ENCODE peak calls at places on chromosomes 7 and 10, in nine cellular contexts. E is tibial nerve, U is heart left ventricle, J is esophagus squamous epithelium, B is adrenal gland, W is endothelial cell of umbilical vein, R is uterus, I is body of pancreas, Y is upper lobe of left lung. K is an unnamed sample.
A peak's percentile ranks its signal among the peaks of the same experiment; 100 is the strongest.

GRCh38 chr7:151083071-151083823 is at the start of gene TMUB1:
- DNase-seq in E (peak; percentile 53), U (peak; percentile 87), J (peak; percentile 32), B (peak; percentile 77), W (peak; percentile 63), R (peak; percentile 78), I (peak; percentile 80), Y (peak; percentile 85), K (peak; percentile 89)

GRCh38 chr10:24790073-24790472 is 66.4 kb upstream of the ARHGAP21 start:
- DNase-seq in E (no peak), U (no peak), J (no peak), B (no peak), W (no peak), R (no peak), I (no peak), Y (no peak), K (no peak)

GRCh38 chr7:107291434-107291833 is 122.6 kb downstream of the HBP1 start:
- DNase-seq in E (no peak), U (no peak), J (no peak), B (no peak), W (no peak), R (no peak), I (no peak), Y (no peak), K (no peak)

GRCh38 chr7:4245135-4245865 is 436.8 kb upstream of the FOXK1 start:
- DNase-seq in E (no peak), U (no peak), J (no peak), B (no peak), W (no peak), R (no peak), I (no peak), Y (no peak), K (no peak)

GRCh38 chr7:31251441-31251840 is 89.1 kb downstream of the NEUROD6 start:
- DNase-seq in E (no peak), U (no peak), J (no peak), B (no peak), W (no peak), R (no peak), I (no peak), Y (no peak), K (no peak)

GRCh38 chr10:71512794-71513379 is 116.2 kb downstream of the CDH23 start:
- DNase-seq in E (no peak), U (no peak), J (no peak), B (no peak), W (no peak), R (no peak), I (peak; percentile 59), Y (peak; percentile 30), K (no peak)

GRCh38 chr7:128832880-128833147 is 2.6 kb downstream of the FLNC start:
- DNase-seq in E (no peak), U (no peak), J (no peak), B (no peak), W (no peak), R (no peak), I (no peak), Y (no peak), K (no peak)

GRCh38 chr7:152180587-152180986 is 155.1 kb downstream of the GALNT11 start:
- DNase-seq in E (no peak), U (no peak), J (no peak), B (peak; percentile 44), W (no peak), R (no peak), I (peak; percentile 20), Y (no peak), K (no peak)

GRCh38 chr10:14879801-14880193 is 1.1 kb downstream of the SUV39H2 start:
- DNase-seq in E (no peak), U (no peak), J (no peak), B (no peak), W (peak; percentile 26), R (no peak), I (no peak), Y (no peak), K (no peak)

GRCh38 chr10:26969145-26969926 is 108.6 kb upstream of the ABI1 start:
- DNase-seq in E (no peak), U (no peak), J (no peak), B (no peak), W (no peak), R (no peak), I (no peak), Y (no peak), K (no peak)

GRCh38 chr7:156984209-156984891 is 26.1 kb downstream of the MNX1 start:
- DNase-seq in E (peak; percentile 60), U (no peak), J (no peak), B (no peak), W (no peak), R (no peak), I (peak; percentile 37), Y (no peak), K (no peak)

GRCh38 chr10:124221356-124222297 is 128.2 kb upstream of the CHST15 start:
- DNase-seq in E (no peak), U (no peak), J (no peak), B (peak; percentile 28), W (peak; percentile 21), R (no peak), I (no peak), Y (no peak), K (peak; percentile 68)

GRCh38 chr7:47405921-47406765 is 175.8 kb downstream of the TNS3 start:
- DNase-seq in E (peak; percentile 44), U (peak; percentile 75), J (no peak), B (peak; percentile 84), W (peak; percentile 51), R (peak; percentile 66), I (peak; percentile 93), Y (peak; percentile 86), K (peak; percentile 79)

GRCh38 chr7:13028731-13029099 is 341.3 kb downstream of the ARL4A start:
- DNase-seq in E (no peak), U (no peak), J (no peak), B (no peak), W (peak; percentile 80), R (no peak), I (no peak), Y (no peak), K (no peak)

GRCh38 chr7:13034693-13035092 is 347.3 kb downstream of the ARL4A start:
- DNase-seq in E (no peak), U (no peak), J (no peak), B (no peak), W (no peak), R (no peak), I (no peak), Y (no peak), K (no peak)

GRCh38 chr7:13032524-13032923 is 345.1 kb downstream of the ARL4A start:
- DNase-seq in E (no peak), U (no peak), J (no peak), B (no peak), W (peak; percentile 14), R (no peak), I (peak; percentile 5), Y (no peak), K (no peak)

GRCh38 chr7:13028036-13028730 is 340.8 kb downstream of the ARL4A start:
- DNase-seq in E (no peak), U (no peak), J (no peak), B (no peak), W (peak; percentile 88), R (no peak), I (no peak), Y (no peak), K (no peak)

DNA sequence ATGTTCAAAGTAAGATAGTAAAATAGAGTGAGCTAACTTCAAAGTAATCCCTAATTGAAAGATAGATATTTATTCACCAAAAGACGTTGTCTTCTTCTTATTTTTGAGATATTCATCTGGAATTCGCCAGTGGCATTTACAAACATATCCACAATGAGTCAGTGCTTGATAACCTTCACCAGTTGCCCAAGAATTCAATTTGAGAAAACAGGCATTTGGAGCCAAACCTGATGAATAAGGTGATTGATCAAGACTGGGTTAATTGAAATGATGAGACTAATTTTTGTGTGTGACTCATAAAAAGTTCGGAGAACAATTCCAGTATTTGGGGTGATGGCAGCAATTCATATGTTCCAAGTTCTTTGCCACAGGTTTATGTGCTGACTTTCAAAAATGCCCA is 344.0 kb downstream of the ARL4A start:
- DNase-seq in E (no peak), U (no peak), J (no peak), B (no peak), W (no peak), R (no peak), I (no peak), Y (no peak), K (no peak)
- H3K27ac ChIP-seq in E (no peak overlapping the region), U (no peak overlapping the region), J (no peak overlapping the region), B (no peak overlapping the region), W (no peak overlapping the region), R (no peak overlapping the region), I (no peak overlapping the region), Y (no peak overlapping the region), K (no peak overlapping the region)

DNA sequence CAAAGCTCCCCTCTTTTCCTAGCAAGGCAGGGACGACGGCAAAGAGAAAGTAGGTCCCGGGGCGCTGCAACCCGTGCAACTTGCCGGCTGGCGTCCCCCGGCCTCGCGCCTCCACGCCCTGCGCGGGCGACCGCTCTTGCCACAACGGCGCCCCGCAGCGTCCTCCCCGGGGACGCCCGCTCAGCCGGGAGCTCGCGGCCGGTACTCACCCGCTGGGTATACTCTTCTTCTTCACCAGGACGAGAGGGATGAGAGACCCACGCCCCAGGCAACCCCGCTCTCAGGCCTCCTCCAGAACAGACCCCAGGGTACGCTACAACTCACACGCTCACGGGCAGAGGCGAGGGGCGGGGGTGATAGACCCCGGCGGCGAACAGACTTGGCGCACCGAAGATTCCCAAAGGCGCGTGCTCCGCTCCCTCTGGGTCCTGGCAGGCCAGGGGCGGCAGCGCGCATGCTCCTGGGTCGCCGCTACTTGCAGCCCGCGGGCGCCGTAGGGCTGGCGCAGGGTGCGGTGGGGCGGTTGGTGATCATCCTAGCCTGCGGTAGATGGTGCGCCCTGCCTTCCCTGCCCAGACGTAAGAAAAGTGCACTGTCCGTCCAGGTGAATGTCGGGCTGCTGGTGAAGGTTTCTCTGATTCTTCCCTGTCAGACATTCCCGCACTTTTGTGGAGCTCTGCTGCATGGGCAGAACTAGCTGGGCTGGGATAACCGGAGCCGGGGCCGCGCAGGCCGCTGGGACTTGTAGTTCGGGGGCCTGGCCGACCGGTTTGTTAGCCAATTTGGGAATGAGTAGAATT is at the start of gene CC2D2B:
- DNase-seq in E (peak; percentile 65), U (peak; percentile 84), J (peak; percentile 28), B (peak; percentile 85), W (peak; percentile 89), R (peak; percentile 81), I (peak; percentile 87), Y (peak; percentile 83), K (peak; percentile 78)
- TF ChIP-seq POLR2A in E (peak; percentile 30), U (no peak), J (no peak), B (peak; percentile 51), W (peak; percentile 77), R (no peak), I (no peak), Y (no peak), K (no peak)

DNA sequence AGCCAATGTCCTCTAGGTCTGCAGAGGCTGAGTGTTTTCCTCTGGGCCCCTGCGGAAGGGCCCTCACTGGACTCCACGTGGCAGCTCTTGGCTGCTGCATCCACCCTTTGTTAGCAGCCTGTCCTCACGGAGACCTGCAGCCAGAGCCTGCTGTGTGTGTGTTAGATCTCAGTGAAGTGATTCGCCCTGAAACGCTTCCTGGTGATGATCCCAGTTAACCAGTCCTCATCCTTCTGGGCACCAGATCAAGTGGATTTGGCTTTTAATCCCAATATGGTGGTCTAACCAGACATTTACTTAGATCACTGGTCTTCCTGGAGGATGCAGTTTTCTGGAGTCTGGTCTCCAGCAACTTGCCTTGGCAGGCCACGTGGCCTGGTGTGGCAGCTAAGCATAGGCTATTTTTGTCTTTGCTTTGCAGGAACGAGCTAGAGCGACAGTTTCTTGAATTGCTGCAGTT is 39.5 kb upstream of the GJD4 start:
- DNase-seq in E (no peak), U (peak; percentile 54), J (no peak), B (no peak), W (no peak), R (no peak), I (no peak), Y (no peak), K (no peak)
- H3K27ac ChIP-seq in E (no peak overlapping the region), U (peak overlapping the region; percentile 69), J (no peak overlapping the region), B (no peak overlapping the region), W (no peak overlapping the region), R (no peak overlapping the region), I (no peak overlapping the region), Y (no peak overlapping the region), K (no peak overlapping the region)

GRCh38 chr7:1024876-1025746 is 19.2 kb upstream of the GPR146 start:
- DNase-seq in E (no peak), U (no peak), J (no peak), B (no peak), W (no peak), R (no peak), I (no peak), Y (no peak), K (no peak)
- TF ChIP-seq POLR2A in E (no peak), U (no peak), J (no peak), B (no peak), W (no peak), R (no peak), I (no peak), Y (no peak), K (no peak)

K was measured in Peyer's patch.